ENCODE peak calls at places on chromosomes 6 and 20, in eight cellular contexts. One of them, this sample, is unnamed. For H3K27me3, the result is how much of the 10 kb centered on the place peaks cover.

GRCh38 chr20:25476106-25477105 is 68.9 kb downstream of the GINS1 start:
- DNase-seq in breast epithelium: no peak
- DNase-seq in CD8-positive, alpha-beta T cell: no peak
- DNase-seq in mesendoderm: no peak
- DNase-seq in spleen: peak
- DNase-seq in right lobe of liver: no peak
- DNase-seq in neural progenitor cell: no peak
- DNase-seq in PC-3: no peak
- DNase-seq in this sample: no peak

GRCh38 chr6:107968081-107968480 is 10.1 kb upstream of the SEC63 start:
- DNase-seq in breast epithelium: no peak
- DNase-seq in CD8-positive, alpha-beta T cell: no peak
- DNase-seq in mesendoderm: no peak
- DNase-seq in spleen: no peak
- DNase-seq in right lobe of liver: no peak
- DNase-seq in neural progenitor cell: peak
- DNase-seq in PC-3: no peak
- DNase-seq in this sample: no peak

GRCh38 chr6:90027004-90027403 is 132.7 kb downstream of the GJA10 start:
- DNase-seq in breast epithelium: no peak
- DNase-seq in CD8-positive, alpha-beta T cell: no peak
- DNase-seq in mesendoderm: no peak
- DNase-seq in spleen: no peak
- DNase-seq in right lobe of liver: no peak
- DNase-seq in neural progenitor cell: no peak
- DNase-seq in PC-3: no peak
- DNase-seq in this sample: no peak

GRCh38 chr20:43243672-43244269 is 54.1 kb upstream of the PTPRT start:
- DNase-seq in breast epithelium: no peak
- DNase-seq in CD8-positive, alpha-beta T cell: no peak
- DNase-seq in mesendoderm: peak
- DNase-seq in spleen: no peak
- DNase-seq in right lobe of liver: no peak
- DNase-seq in neural progenitor cell: peak
- DNase-seq in PC-3: peak
- DNase-seq in this sample: peak

GRCh38 chr6:2883673-2884072 is 19.4 kb downstream of the SERPINB9 start:
- DNase-seq in breast epithelium: no peak
- DNase-seq in CD8-positive, alpha-beta T cell: no peak
- DNase-seq in mesendoderm: no peak
- DNase-seq in spleen: no peak
- DNase-seq in right lobe of liver: no peak
- DNase-seq in neural progenitor cell: no peak
- DNase-seq in PC-3: no peak
- DNase-seq in this sample: no peak

GRCh38 chr20:46592580-46593362 is 42.3 kb upstream of the OCSTAMP start:
- DNase-seq in breast epithelium: no peak
- DNase-seq in CD8-positive, alpha-beta T cell: no peak
- DNase-seq in mesendoderm: peak
- DNase-seq in spleen: no peak
- DNase-seq in right lobe of liver: no peak
- DNase-seq in neural progenitor cell: no peak
- DNase-seq in PC-3: peak
- DNase-seq in this sample: no peak

GRCh38 chr20:574297-574942 is 30.8 kb upstream of the CSNK2A1 start:
- DNase-seq in breast epithelium: no peak
- DNase-seq in CD8-positive, alpha-beta T cell: no peak
- DNase-seq in mesendoderm: peak
- DNase-seq in spleen: no peak
- DNase-seq in right lobe of liver: no peak
- DNase-seq in neural progenitor cell: peak
- DNase-seq in PC-3: no peak
- DNase-seq in this sample: no peak

GRCh38 chr6:110881929-110882629 is 7.5 kb downstream of the AMD1 start:
- DNase-seq in breast epithelium: no peak
- DNase-seq in CD8-positive, alpha-beta T cell: no peak
- DNase-seq in mesendoderm: no peak
- DNase-seq in spleen: no peak
- DNase-seq in right lobe of liver: no peak
- DNase-seq in neural progenitor cell: no peak
- DNase-seq in PC-3: no peak
- DNase-seq in this sample: no peak

GRCh38 chr20:59204201-59204894 is 40.7 kb downstream of the ZNF831 start:
- DNase-seq in breast epithelium: no peak
- DNase-seq in CD8-positive, alpha-beta T cell: no peak
- DNase-seq in mesendoderm: no peak
- DNase-seq in spleen: no peak
- DNase-seq in right lobe of liver: no peak
- DNase-seq in neural progenitor cell: no peak
- DNase-seq in PC-3: no peak
- DNase-seq in this sample: no peak

GRCh38 chr20:57888591-57888990 is 178.8 kb upstream of the PMEPA1 start:
- DNase-seq in breast epithelium: no peak
- DNase-seq in CD8-positive, alpha-beta T cell: no peak
- DNase-seq in mesendoderm: no peak
- DNase-seq in spleen: no peak
- DNase-seq in right lobe of liver: no peak
- DNase-seq in neural progenitor cell: no peak
- DNase-seq in PC-3: no peak
- DNase-seq in this sample: no peak

GRCh38 chr6:118894425-118895240 is 681 bp downstream of the ASF1A start:
- DNase-seq in breast epithelium: peak
- DNase-seq in CD8-positive, alpha-beta T cell: peak
- DNase-seq in mesendoderm: peak
- DNase-seq in spleen: peak
- DNase-seq in right lobe of liver: peak
- DNase-seq in neural progenitor cell: peak
- DNase-seq in PC-3: peak
- DNase-seq in this sample: peak

GRCh38 chr6:16564430-16564829 is 196.8 kb downstream of the ATXN1 start:
- DNase-seq in breast epithelium: no peak
- DNase-seq in CD8-positive, alpha-beta T cell: no peak
- DNase-seq in mesendoderm: no peak
- DNase-seq in spleen: no peak
- DNase-seq in right lobe of liver: no peak
- DNase-seq in neural progenitor cell: no peak
- DNase-seq in PC-3: no peak
- DNase-seq in this sample: no peak

GRCh38 chr20:57659131-57659788 is 39.0 kb upstream of the ZBP1 start:
- DNase-seq in breast epithelium: peak
- DNase-seq in CD8-positive, alpha-beta T cell: no peak
- DNase-seq in mesendoderm: no peak
- DNase-seq in spleen: peak
- DNase-seq in right lobe of liver: peak
- DNase-seq in neural progenitor cell: no peak
- DNase-seq in PC-3: no peak
- DNase-seq in this sample: no peak

GRCh38 chr6:38273325-38273724 is 366.4 kb downstream of the BTBD9 start:
- DNase-seq in breast epithelium: no peak
- DNase-seq in CD8-positive, alpha-beta T cell: no peak
- DNase-seq in mesendoderm: no peak
- DNase-seq in spleen: no peak
- DNase-seq in right lobe of liver: no peak
- DNase-seq in neural progenitor cell: peak
- DNase-seq in PC-3: no peak
- DNase-seq in this sample: no peak

GRCh38 chr20:20578838-20579237 is 133.6 kb downstream of the RALGAPA2 start:
- DNase-seq in breast epithelium: no peak
- DNase-seq in CD8-positive, alpha-beta T cell: no peak
- DNase-seq in mesendoderm: no peak
- DNase-seq in spleen: no peak
- DNase-seq in right lobe of liver: no peak
- DNase-seq in neural progenitor cell: no peak
- DNase-seq in PC-3: no peak
- DNase-seq in this sample: no peak

GRCh38 chr20:48841861-48842529 is 14.2 kb upstream of the PREX1 start:
- DNase-seq in breast epithelium: no peak
- DNase-seq in CD8-positive, alpha-beta T cell: no peak
- DNase-seq in mesendoderm: no peak
- DNase-seq in spleen: no peak
- DNase-seq in right lobe of liver: no peak
- DNase-seq in neural progenitor cell: no peak
- DNase-seq in PC-3: peak
- DNase-seq in this sample: peak

GRCh38 chr6:137339929-137340559 is 120.9 kb upstream of the IFNGR1 start:
- DNase-seq in breast epithelium: no peak
- DNase-seq in CD8-positive, alpha-beta T cell: no peak
- DNase-seq in mesendoderm: no peak
- DNase-seq in spleen: no peak
- DNase-seq in right lobe of liver: no peak
- DNase-seq in neural progenitor cell: peak
- DNase-seq in PC-3: no peak
- DNase-seq in this sample: no peak

GRCh38 chr6:137342607-137343186 is 123.5 kb upstream of the IFNGR1 start:
- DNase-seq in breast epithelium: no peak
- DNase-seq in CD8-positive, alpha-beta T cell: no peak
- DNase-seq in mesendoderm: no peak
- DNase-seq in spleen: no peak
- DNase-seq in right lobe of liver: no peak
- DNase-seq in neural progenitor cell: no peak
- DNase-seq in PC-3: no peak
- DNase-seq in this sample: peak

GRCh38 chr6:137341721-137342195 is 122.6 kb upstream of the IFNGR1 start:
- DNase-seq in breast epithelium: no peak
- DNase-seq in CD8-positive, alpha-beta T cell: peak
- DNase-seq in mesendoderm: peak
- DNase-seq in spleen: no peak
- DNase-seq in right lobe of liver: peak
- DNase-seq in neural progenitor cell: peak
- DNase-seq in PC-3: peak
- DNase-seq in this sample: peak
- H3K4me3 ChIP-seq in breast epithelium: no peak
- H3K4me3 ChIP-seq in CD8-positive, alpha-beta T cell: no peak
- H3K4me3 ChIP-seq in mesendoderm: no peak
- H3K4me3 ChIP-seq in spleen: no peak
- H3K4me3 ChIP-seq in right lobe of liver: no peak
- H3K4me3 ChIP-seq in neural progenitor cell: no peak
- H3K4me3 ChIP-seq in PC-3: peak
- H3K4me3 ChIP-seq in this sample: no peak

GRCh38 chr6:5992551-5993225 is 14.0 kb downstream of the NRN1 start:
- DNase-seq in breast epithelium: no peak
- DNase-seq in CD8-positive, alpha-beta T cell: no peak
- DNase-seq in mesendoderm: peak
- DNase-seq in spleen: no peak
- DNase-seq in right lobe of liver: no peak
- DNase-seq in neural progenitor cell: peak
- DNase-seq in PC-3: no peak
- DNase-seq in this sample: no peak

GRCh38 chr6:5994999-5995698 is 11.6 kb downstream of the NRN1 start:
- DNase-seq in breast epithelium: no peak
- DNase-seq in CD8-positive, alpha-beta T cell: no peak
- DNase-seq in mesendoderm: peak
- DNase-seq in spleen: no peak
- DNase-seq in right lobe of liver: no peak
- DNase-seq in neural progenitor cell: no peak
- DNase-seq in PC-3: no peak
- DNase-seq in this sample: no peak

GRCh38 chr6:5996701-5997419 is 9.9 kb downstream of the NRN1 start:
- DNase-seq in breast epithelium: no peak
- DNase-seq in CD8-positive, alpha-beta T cell: no peak
- DNase-seq in mesendoderm: peak
- DNase-seq in spleen: no peak
- DNase-seq in right lobe of liver: no peak
- DNase-seq in neural progenitor cell: peak
- DNase-seq in PC-3: no peak
- DNase-seq in this sample: peak

GRCh38 chr6:5995705-5996686 is 10.7 kb downstream of the NRN1 start:
- DNase-seq in breast epithelium: no peak
- DNase-seq in CD8-positive, alpha-beta T cell: no peak
- DNase-seq in mesendoderm: peak
- DNase-seq in spleen: peak
- DNase-seq in right lobe of liver: peak
- DNase-seq in neural progenitor cell: peak
- DNase-seq in PC-3: no peak
- DNase-seq in this sample: peak

GRCh38 chr6:5994234-5994998 is 12.3 kb downstream of the NRN1 start:
- DNase-seq in breast epithelium: no peak
- DNase-seq in CD8-positive, alpha-beta T cell: no peak
- DNase-seq in mesendoderm: peak
- DNase-seq in spleen: no peak
- DNase-seq in right lobe of liver: no peak
- DNase-seq in neural progenitor cell: peak
- DNase-seq in PC-3: no peak
- DNase-seq in this sample: no peak
- H3K27me3 ChIP-seq in breast epithelium: under half
- H3K27me3 ChIP-seq in CD8-positive, alpha-beta T cell: half or more
- H3K27me3 ChIP-seq in mesendoderm: under half
- H3K27me3 ChIP-seq in spleen: half or more
- H3K27me3 ChIP-seq in right lobe of liver: under half
- H3K27me3 ChIP-seq in neural progenitor cell: half or more
- H3K27me3 ChIP-seq in PC-3: under half
- H3K27me3 ChIP-seq in this sample: under half

DNA sequence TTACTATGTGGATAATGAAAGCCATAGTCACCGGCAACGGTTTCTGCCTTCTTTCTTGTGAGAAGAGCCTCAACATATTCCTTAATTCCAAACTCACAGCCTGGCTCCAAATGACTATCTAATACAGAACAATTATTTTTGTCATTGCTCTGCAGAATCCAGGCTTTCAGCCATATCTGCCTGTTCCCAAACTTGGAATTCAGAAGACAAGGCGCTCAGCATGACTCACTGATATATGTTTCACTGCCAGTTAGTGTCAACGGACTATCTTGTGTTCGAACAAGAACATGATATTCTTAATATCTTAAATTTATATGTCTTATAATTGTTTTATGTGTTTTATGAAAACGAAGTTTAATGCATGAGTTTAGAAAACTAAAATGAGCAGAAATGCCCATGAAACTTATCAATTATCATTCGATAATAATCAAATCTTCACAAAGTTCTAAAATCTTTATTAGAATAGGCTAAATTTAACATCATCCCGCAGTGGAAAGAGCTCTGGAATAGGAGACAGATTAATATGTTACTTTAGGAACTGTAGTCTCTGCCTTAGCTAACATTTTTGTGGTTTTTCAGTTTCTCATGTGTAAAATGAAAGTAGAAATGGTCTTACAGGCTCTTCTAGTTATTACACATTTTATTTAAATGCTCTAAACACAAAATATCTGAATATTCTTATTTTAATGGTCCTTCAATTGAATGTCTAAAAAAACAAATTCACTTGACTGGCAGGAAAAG is 669.3 kb upstream of the GJE1 start:
- DNase-seq in breast epithelium: no peak
- DNase-seq in CD8-positive, alpha-beta T cell: no peak
- DNase-seq in mesendoderm: no peak
- DNase-seq in spleen: no peak
- DNase-seq in right lobe of liver: no peak
- DNase-seq in neural progenitor cell: no peak
- DNase-seq in PC-3: peak
- DNase-seq in this sample: peak
- H3K4me3 ChIP-seq in breast epithelium: no peak
- H3K4me3 ChIP-seq in CD8-positive, alpha-beta T cell: no peak
- H3K4me3 ChIP-seq in mesendoderm: no peak
- H3K4me3 ChIP-seq in spleen: no peak
- H3K4me3 ChIP-seq in right lobe of liver: no peak
- H3K4me3 ChIP-seq in neural progenitor cell: no peak
- H3K4me3 ChIP-seq in PC-3: no peak
- H3K4me3 ChIP-seq in this sample: peak

DNA sequence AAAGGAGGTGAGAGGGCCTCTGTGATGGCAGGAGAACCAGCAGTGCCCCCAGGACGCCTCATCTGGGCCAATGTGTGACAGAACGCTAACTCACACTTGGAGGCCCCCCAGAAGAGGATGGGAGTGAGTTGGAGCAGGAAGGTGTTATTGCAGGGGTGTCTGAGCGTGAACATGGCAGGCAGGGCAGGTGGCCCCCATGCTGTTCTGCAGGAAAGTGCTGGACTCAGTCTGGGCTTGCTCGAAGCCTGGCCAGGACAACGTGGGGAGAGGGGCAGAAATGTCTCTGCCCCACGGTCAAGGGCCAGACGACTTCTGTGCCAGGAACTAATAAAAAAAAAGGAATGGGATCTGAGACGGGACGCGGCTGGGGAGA is 931 bp upstream of the EBF4 start:
- DNase-seq in breast epithelium: no peak
- DNase-seq in CD8-positive, alpha-beta T cell: no peak
- DNase-seq in mesendoderm: no peak
- DNase-seq in spleen: no peak
- DNase-seq in right lobe of liver: no peak
- DNase-seq in neural progenitor cell: no peak
- DNase-seq in PC-3: no peak
- DNase-seq in this sample: no peak
- H3K27me3 ChIP-seq in breast epithelium: under half
- H3K27me3 ChIP-seq in CD8-positive, alpha-beta T cell: under half
- H3K27me3 ChIP-seq in mesendoderm: half or more
- H3K27me3 ChIP-seq in spleen: half or more
- H3K27me3 ChIP-seq in right lobe of liver: under half
- H3K27me3 ChIP-seq in neural progenitor cell: half or more
- H3K27me3 ChIP-seq in PC-3: under half
- H3K27me3 ChIP-seq in this sample: under half